ENCODE peak calls at places on chromosomes 3 and 15, in four cellular contexts. One of them, this sample, is unnamed.

GRCh38 chr3:181006541-181006940 is 17.0 kb upstream of the DNAJC19 start:
- DNase-seq in CD4-positive, alpha-beta T cell: no peak
- DNase-seq in SK-N-SH: no peak
- DNase-seq in upper lobe of left lung: no peak
- DNase-seq in this sample: no peak

GRCh38 chr3:9180764-9181117 is 68.7 kb downstream of the SRGAP3 start:
- DNase-seq in CD4-positive, alpha-beta T cell: no peak
- DNase-seq in SK-N-SH: no peak
- DNase-seq in upper lobe of left lung: no peak
- DNase-seq in this sample: no peak

GRCh38 chr3:127180859-127181258 is 12.1 kb upstream of the PRR23E start:
- DNase-seq in upper lobe of left lung: no peak
- DNase-seq in CD4-positive, alpha-beta T cell: no peak
- DNase-seq in SK-N-SH: no peak
- DNase-seq in this sample: no peak

GRCh38 chr3:15229262-15229661 is 23.2 kb downstream of the CAPN7 start:
- DNase-seq in SK-N-SH: no peak
- DNase-seq in CD4-positive, alpha-beta T cell: no peak
- DNase-seq in upper lobe of left lung: no peak
- DNase-seq in this sample: no peak

GRCh38 chr3:101638262-101638745 is 38.6 kb downstream of the ZBTB11 start:
- DNase-seq in CD4-positive, alpha-beta T cell: no peak
- DNase-seq in upper lobe of left lung: no peak
- DNase-seq in SK-N-SH: no peak
- DNase-seq in this sample: no peak

GRCh38 chr3:5002174-5002870 is 23.1 kb downstream of the BHLHE40 start:
- DNase-seq in SK-N-SH: no peak
- DNase-seq in upper lobe of left lung: peak; percentile 18
- DNase-seq in CD4-positive, alpha-beta T cell: no peak
- DNase-seq in this sample: no peak

GRCh38 chr3:19471147-19471546 is 322.8 kb downstream of the KCNH8 start:
- DNase-seq in CD4-positive, alpha-beta T cell: no peak
- DNase-seq in upper lobe of left lung: no peak
- DNase-seq in SK-N-SH: no peak
- DNase-seq in this sample: no peak

GRCh38 chr15:50298340-50298739 is 32.8 kb upstream of the HDC start:
- DNase-seq in SK-N-SH: no peak
- DNase-seq in CD4-positive, alpha-beta T cell: no peak
- DNase-seq in upper lobe of left lung: no peak
- DNase-seq in this sample: no peak

GRCh38 chr3:177968891-177969290 is 567.3 kb upstream of the KCNMB2 start:
- DNase-seq in SK-N-SH: no peak
- DNase-seq in CD4-positive, alpha-beta T cell: no peak
- DNase-seq in upper lobe of left lung: no peak
- DNase-seq in this sample: no peak

GRCh38 chr15:55266547-55266946 is 23.1 kb downstream of the RAB27A start:
- DNase-seq in SK-N-SH: no peak
- DNase-seq in upper lobe of left lung: no peak
- DNase-seq in CD4-positive, alpha-beta T cell: no peak
- DNase-seq in this sample: no peak

DNA sequence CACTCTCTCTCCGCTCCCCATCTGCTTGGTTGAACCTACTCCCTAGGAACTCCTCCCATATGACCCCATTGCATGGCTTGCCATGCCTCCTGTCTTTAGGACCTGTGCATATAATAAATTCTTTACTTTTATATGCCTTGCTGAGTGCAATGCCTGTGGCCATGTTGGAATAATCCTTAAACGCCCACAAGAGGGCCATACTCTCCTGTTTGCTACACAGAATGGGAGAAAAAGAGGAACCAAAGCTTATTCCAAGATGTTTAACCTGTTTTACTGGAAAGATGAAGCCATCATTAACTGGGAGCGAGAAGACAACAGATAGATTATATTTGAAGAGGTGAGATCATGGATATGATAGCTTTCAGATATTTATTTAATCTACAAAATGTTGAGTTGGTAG is 1097.8 kb downstream of the NAALADL2 start:
- DNase-seq in upper lobe of left lung: no peak
- DNase-seq in CD4-positive, alpha-beta T cell: no peak
- DNase-seq in SK-N-SH: no peak
- DNase-seq in this sample: no peak
- TF ChIP-seq CTCF in upper lobe of left lung: no peak
- TF ChIP-seq CTCF in CD4-positive, alpha-beta T cell: no peak
- TF ChIP-seq CTCF in SK-N-SH: no peak
- TF ChIP-seq CTCF in this sample: no peak

DNA sequence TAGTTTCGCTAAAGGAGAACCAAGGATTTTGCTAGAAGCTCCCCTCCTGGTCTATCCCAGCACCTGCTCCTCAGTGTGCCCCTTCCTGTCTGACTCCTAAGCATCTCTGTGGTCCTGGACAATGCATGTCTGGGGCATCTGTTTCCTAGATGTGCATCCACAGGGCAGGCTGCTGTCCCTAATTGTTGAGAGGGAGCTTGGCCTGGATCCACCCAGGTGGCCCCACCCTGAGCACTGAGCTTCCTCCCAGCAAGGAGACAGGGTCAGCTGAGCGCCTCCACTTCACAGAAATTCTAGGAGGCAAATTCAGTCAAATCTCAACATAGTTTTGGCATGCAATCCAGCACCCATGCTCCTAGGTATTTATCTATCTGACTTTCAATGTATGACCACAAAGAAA is 102.4 kb upstream of the GOLGA6L6 start:
- DNase-seq in upper lobe of left lung: no peak
- DNase-seq in SK-N-SH: no peak
- DNase-seq in CD4-positive, alpha-beta T cell: no peak
- DNase-seq in this sample: no peak
- H3K9me3 ChIP-seq in upper lobe of left lung: no peaks in the 10 kb centered on the region
- H3K9me3 ChIP-seq in SK-N-SH: no peaks in the 10 kb centered on the region
- H3K9me3 ChIP-seq in CD4-positive, alpha-beta T cell: no peaks in the 10 kb centered on the region
- H3K9me3 ChIP-seq in this sample: no peaks in the 10 kb centered on the region

GRCh38 chr3:59326246-59327024 is 276.6 kb upstream of the CFAP20DC start:
- DNase-seq in CD4-positive, alpha-beta T cell: no peak
- DNase-seq in SK-N-SH: no peak
- DNase-seq in upper lobe of left lung: no peak
- DNase-seq in this sample: no peak
- TF ChIP-seq CTCF in CD4-positive, alpha-beta T cell: no peak
- TF ChIP-seq CTCF in SK-N-SH: peak; percentile 37
- TF ChIP-seq CTCF in upper lobe of left lung: no peak
- TF ChIP-seq CTCF in this sample: no peak

GRCh38 chr15:98266295-98266694 is 305.8 kb downstream of the ARRDC4 start:
- DNase-seq in upper lobe of left lung: no peak
- DNase-seq in CD4-positive, alpha-beta T cell: no peak
- DNase-seq in SK-N-SH: no peak
- DNase-seq in this sample: no peak

GRCh38 chr15:98268163-98268562 is 307.7 kb downstream of the ARRDC4 start:
- DNase-seq in SK-N-SH: no peak
- DNase-seq in upper lobe of left lung: no peak
- DNase-seq in CD4-positive, alpha-beta T cell: no peak
- DNase-seq in this sample: no peak

GRCh38 chr15:98263787-98264186 is 303.3 kb downstream of the ARRDC4 start:
- DNase-seq in SK-N-SH: no peak
- DNase-seq in upper lobe of left lung: no peak
- DNase-seq in CD4-positive, alpha-beta T cell: no peak
- DNase-seq in this sample: no peak
- H3K9me3 ChIP-seq in SK-N-SH: no peaks in the 10 kb centered on the region
- H3K9me3 ChIP-seq in upper lobe of left lung: peaks cover 10% of the 10 kb centered on the region
- H3K9me3 ChIP-seq in CD4-positive, alpha-beta T cell: peaks cover 10% of the 10 kb centered on the region
- H3K9me3 ChIP-seq in this sample: no peaks in the 10 kb centered on the region

GRCh38 chr3:46065751-46066256 is 38.5 kb upstream of the XCR1 start:
- DNase-seq in upper lobe of left lung: no peak
- DNase-seq in CD4-positive, alpha-beta T cell: no peak
- DNase-seq in SK-N-SH: no peak
- DNase-seq in this sample: no peak
- TF ChIP-seq CTCF in upper lobe of left lung: no peak
- TF ChIP-seq CTCF in CD4-positive, alpha-beta T cell: no peak
- TF ChIP-seq CTCF in SK-N-SH: no peak
- TF ChIP-seq CTCF in this sample: no peak

DNA sequence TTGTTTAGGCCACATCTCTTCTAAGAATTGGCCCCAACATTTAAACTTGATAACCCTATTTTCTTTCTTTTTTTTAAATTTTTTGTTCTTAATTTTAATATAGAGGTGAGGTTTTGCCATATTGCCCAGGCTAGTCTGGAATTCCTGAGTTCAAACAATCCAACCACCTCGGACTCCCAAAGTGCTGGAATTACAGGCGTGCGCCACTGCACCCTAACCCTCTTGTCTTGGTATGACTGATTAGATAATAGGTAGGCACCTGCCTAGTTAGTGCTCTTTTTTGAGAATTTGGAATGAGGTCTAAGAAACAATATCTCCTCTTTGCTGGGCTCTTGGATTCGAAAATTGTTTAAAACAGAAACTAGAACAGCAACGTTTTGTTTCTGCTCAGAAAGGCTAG is 116.4 kb upstream of the GOLGA6L6 start:
- DNase-seq in upper lobe of left lung: no peak
- DNase-seq in SK-N-SH: no peak
- DNase-seq in CD4-positive, alpha-beta T cell: no peak
- DNase-seq in this sample: no peak
- H3K9me3 ChIP-seq in upper lobe of left lung: no peaks in the 10 kb centered on the region
- H3K9me3 ChIP-seq in SK-N-SH: no peaks in the 10 kb centered on the region
- H3K9me3 ChIP-seq in CD4-positive, alpha-beta T cell: no peaks in the 10 kb centered on the region
- H3K9me3 ChIP-seq in this sample: no peaks in the 10 kb centered on the region

DNA sequence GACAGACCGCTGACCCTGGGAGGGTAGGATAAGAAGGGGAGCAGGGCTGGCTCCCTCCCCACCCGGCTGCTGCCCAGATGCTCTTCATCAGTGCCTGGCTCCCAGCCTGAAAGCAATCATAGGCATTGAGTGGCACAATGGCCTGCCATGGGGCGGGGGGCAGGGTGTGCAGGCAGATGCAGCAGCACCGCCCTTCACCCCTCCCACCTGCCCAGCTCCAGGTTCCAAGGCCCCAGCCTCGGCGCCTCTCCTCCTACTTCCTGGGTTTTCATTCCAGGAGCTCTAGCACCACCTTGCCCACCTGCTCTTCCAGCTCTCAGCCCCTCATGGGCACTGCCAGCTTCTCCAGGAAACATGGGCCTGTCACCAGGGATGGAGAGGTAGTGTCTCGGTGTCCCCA is 101.7 kb downstream of the MEGF11 start:
- DNase-seq in SK-N-SH: peak; percentile 50
- DNase-seq in CD4-positive, alpha-beta T cell: no peak
- DNase-seq in upper lobe of left lung: no peak
- DNase-seq in this sample: no peak
- TF ChIP-seq CTCF in SK-N-SH: no peak
- TF ChIP-seq CTCF in CD4-positive, alpha-beta T cell: no peak
- TF ChIP-seq CTCF in upper lobe of left lung: no peak
- TF ChIP-seq CTCF in this sample: no peak

DNA sequence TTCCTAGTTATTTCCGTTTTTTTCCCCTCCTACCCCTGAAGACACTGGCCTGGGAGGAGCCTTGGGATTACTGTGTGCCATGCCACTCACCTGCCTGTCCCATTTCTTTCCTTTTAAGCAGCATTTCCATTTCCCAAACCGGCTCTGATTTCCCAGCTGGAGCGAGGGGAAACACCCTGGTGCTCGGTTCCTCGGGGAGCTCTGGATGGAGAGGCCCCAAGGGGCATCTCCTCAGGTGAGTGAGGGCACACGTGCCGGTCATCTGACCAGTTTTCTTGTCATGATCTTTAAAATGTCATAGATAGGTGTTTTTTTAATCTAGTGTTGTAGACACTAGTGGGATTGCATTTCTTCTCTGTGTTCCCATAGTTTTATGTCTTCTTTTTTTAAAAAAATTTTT is 2.7 kb downstream of the ZNF662 start:
- DNase-seq in upper lobe of left lung: no peak
- DNase-seq in CD4-positive, alpha-beta T cell: no peak
- DNase-seq in SK-N-SH: no peak
- DNase-seq in this sample: no peak
- H3K9me3 ChIP-seq in upper lobe of left lung: peaks cover 16% of the 10 kb centered on the region
- H3K9me3 ChIP-seq in CD4-positive, alpha-beta T cell: peaks cover 3% of the 10 kb centered on the region
- H3K9me3 ChIP-seq in SK-N-SH: no peaks in the 10 kb centered on the region
- H3K9me3 ChIP-seq in this sample: no peaks in the 10 kb centered on the region

DNA sequence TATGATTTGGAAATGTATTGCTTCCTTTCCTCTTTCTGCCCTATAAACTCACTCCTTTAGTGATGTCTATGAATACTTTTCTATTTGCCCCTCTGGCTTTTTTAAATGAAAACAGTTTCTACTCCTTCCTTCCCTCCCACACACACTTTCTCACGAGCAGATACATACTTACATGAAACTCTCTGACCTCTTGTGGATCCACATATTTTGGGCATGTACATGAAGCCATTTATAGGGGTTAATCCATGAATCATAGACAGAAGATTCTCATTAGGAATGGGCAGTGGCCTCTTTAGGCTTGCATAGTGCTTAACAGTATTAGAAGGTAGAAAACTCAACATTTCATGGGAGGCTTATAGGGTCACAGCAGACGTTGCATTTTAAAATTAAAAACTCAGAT is 24.8 kb downstream of the ANAPC13 start:
- DNase-seq in CD4-positive, alpha-beta T cell: no peak
- DNase-seq in upper lobe of left lung: no peak
- DNase-seq in SK-N-SH: no peak
- DNase-seq in this sample: no peak
- TF ChIP-seq CTCF in CD4-positive, alpha-beta T cell: no peak
- TF ChIP-seq CTCF in upper lobe of left lung: no peak
- TF ChIP-seq CTCF in SK-N-SH: no peak
- TF ChIP-seq CTCF in this sample: no peak

DNA sequence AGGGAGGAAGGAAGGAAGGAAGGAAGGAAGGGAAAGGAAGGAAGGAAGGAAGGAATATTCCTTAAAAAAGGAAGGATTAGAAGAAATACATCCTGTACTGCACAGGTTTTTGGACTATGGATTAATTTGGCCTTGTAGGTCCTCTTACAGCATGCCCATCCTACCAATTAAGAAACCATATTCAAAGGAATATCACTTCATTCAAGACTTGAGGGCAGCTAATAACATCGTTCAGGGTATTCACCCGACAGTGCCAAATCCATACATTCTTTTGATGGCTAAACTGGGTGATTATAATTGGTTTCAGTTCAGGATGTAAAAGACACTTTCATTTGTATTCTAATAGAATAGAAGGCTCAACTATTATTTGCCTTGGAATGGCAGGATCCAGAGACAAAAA is 410.3 kb downstream of the PLOD2 start:
- DNase-seq in SK-N-SH: no peak
- DNase-seq in upper lobe of left lung: no peak
- DNase-seq in CD4-positive, alpha-beta T cell: no peak
- DNase-seq in this sample: no peak
- H3K9me3 ChIP-seq in SK-N-SH: no peaks in the 10 kb centered on the region
- H3K9me3 ChIP-seq in upper lobe of left lung: no peaks in the 10 kb centered on the region
- H3K9me3 ChIP-seq in CD4-positive, alpha-beta T cell: no peaks in the 10 kb centered on the region
- H3K9me3 ChIP-seq in this sample: no peaks in the 10 kb centered on the region